ENCODE peak calls at places on chromosomes 7 and 10, in four cellular contexts. W is upper lobe of right lung; B is activated naive CD4-positive, alpha-beta T cell treated with anti-CD3 and anti-CD28 coated beads for 36 hours; J is GM03348. T is an unnamed sample.

GRCh38 chr7:1046722-1047679 is 2.7 kb downstream of the GPR146 start:
- DNase-seq in W (no peak), B (no peak), J (no peak), T (no peak)

GRCh38 chr7:39919646-39920045 is 30.4 kb upstream of the CDK13 start:
- DNase-seq in W (no peak), B (no peak), J (no peak), T (no peak)

GRCh38 chr10:80281292-80281691 is 8.2 kb downstream of the MAT1A start:
- DNase-seq in W (no peak), B (no peak), J (no peak), T (no peak)

GRCh38 chr10:25076501-25077197 is 60.2 kb downstream of the THNSL1 start:
- DNase-seq in W (no peak), B (no peak), J (no peak), T (no peak)

GRCh38 chr7:25240340-25240739 is 12.1 kb upstream of the NPVF start:
- DNase-seq in W (no peak), B (no peak), J (no peak), T (peak)

GRCh38 chr10:121260383-121260782 is 337.9 kb downstream of the FGFR2 start:
- DNase-seq in W (no peak), B (no peak), J (no peak), T (no peak)

GRCh38 chr10:47361293-47361692 is 13.1 kb downstream of the RBP3 start:
- DNase-seq in W (no peak), B (peak), J (peak), T (no peak)

GRCh38 chr10:18649364-18649959 is 1.9 kb downstream of the NSUN6 start:
- DNase-seq in W (no peak), B (no peak), J (no peak), T (no peak)

GRCh38 chr10:117168135-117168674 is 29.1 kb upstream of the KCNK18 start:
- DNase-seq in W (peak), B (peak), J (peak), T (peak)

GRCh38 chr10:109924947-109925620 is 1.8 kb upstream of the XPNPEP1 start:
- DNase-seq in W (no peak), B (no peak), J (no peak), T (no peak)

GRCh38 chr10:35083242-35083641 is 6.9 kb downstream of the CUL2 start:
- DNase-seq in W (no peak), B (no peak), J (no peak), T (no peak)

GRCh38 chr7:110130669-110131068 is 960.3 kb upstream of the LRRN3 start:
- DNase-seq in W (no peak), B (no peak), J (no peak), T (no peak)

GRCh38 chr10:132100556-132101349 is 35.0 kb downstream of the JAKMIP3 start:
- DNase-seq in W (peak), B (no peak), J (no peak), T (no peak)

GRCh38 chr10:80603516-80603915 is 65.8 kb downstream of the SH2D4B start:
- DNase-seq in W (no peak), B (no peak), J (no peak), T (no peak)

GRCh38 chr7:48389977-48390376 is 218.7 kb downstream of the ABCA13 start:
- DNase-seq in W (no peak), B (no peak), J (peak), T (peak)

GRCh38 chr7:50655020-50655419 is 89.8 kb upstream of the DDC start:
- DNase-seq in W (no peak), B (no peak), J (no peak), T (no peak)

GRCh38 chr10:100286051-100287033 is at the start of gene BLOC1S2:
- DNase-seq in W (peak), B (peak), J (peak), T (peak)

GRCh38 chr7:113606325-113606724 is 312.5 kb downstream of the PPP1R3A start:
- DNase-seq in W (no peak), B (no peak), J (no peak), T (no peak)

T was measured in fibroblast of gingiva.